ENCODE peak calls at places on chromosomes 13 and 19, in ten cellular contexts. One of them, this sample, is unnamed.

GRCh38 chr19:54420383-54421168 is 5.3 kb downstream of the TTYH1 start:
- ATAC-seq in right cardiac atrium: peak
- ATAC-seq in naive B cell: no peak
- ATAC-seq in activated CD8-positive, alpha-beta memory T cell treated with anti-CD3 and anti-CD28 coated beads, Interleukin-2, amount 10 ng/mL, durations not matched to agents 7 days and 5 days: no peak
- ATAC-seq in K562: no peak
- ATAC-seq in sciatic nerve: peak
- ATAC-seq in left lung: peak
- ATAC-seq in activated naive CD8-positive, alpha-beta T cell treated with anti-CD3 and anti-CD28 coated beads, Interleukin-2, amount 10 ng/mL, durations not matched to agents 7 days and 5 days: no peak
- ATAC-seq in effector memory CD8-positive, alpha-beta T cell: no peak
- ATAC-seq in HCT116: peak
- ATAC-seq in this sample: no peak

GRCh38 chr13:30355405-30355741 is 48.0 kb upstream of the KATNAL1 start:
- ATAC-seq in right cardiac atrium: peak
- ATAC-seq in naive B cell: peak
- ATAC-seq in activated CD8-positive, alpha-beta memory T cell treated with anti-CD3 and anti-CD28 coated beads, Interleukin-2, amount 10 ng/mL, durations not matched to agents 7 days and 5 days: peak
- ATAC-seq in K562: peak
- ATAC-seq in sciatic nerve: peak
- ATAC-seq in left lung: peak
- ATAC-seq in activated naive CD8-positive, alpha-beta T cell treated with anti-CD3 and anti-CD28 coated beads, Interleukin-2, amount 10 ng/mL, durations not matched to agents 7 days and 5 days: peak
- ATAC-seq in effector memory CD8-positive, alpha-beta T cell: peak
- ATAC-seq in HCT116: peak
- ATAC-seq in this sample: no peak

GRCh38 chr19:28619842-28620429 is 593.0 kb downstream of the UQCRFS1 start:
- ATAC-seq in right cardiac atrium: no peak
- ATAC-seq in naive B cell: no peak
- ATAC-seq in activated CD8-positive, alpha-beta memory T cell treated with anti-CD3 and anti-CD28 coated beads, Interleukin-2, amount 10 ng/mL, durations not matched to agents 7 days and 5 days: no peak
- ATAC-seq in K562: no peak
- ATAC-seq in sciatic nerve: no peak
- ATAC-seq in left lung: no peak
- ATAC-seq in activated naive CD8-positive, alpha-beta T cell treated with anti-CD3 and anti-CD28 coated beads, Interleukin-2, amount 10 ng/mL, durations not matched to agents 7 days and 5 days: no peak
- ATAC-seq in effector memory CD8-positive, alpha-beta T cell: no peak
- ATAC-seq in HCT116: no peak
- ATAC-seq in this sample: no peak

GRCh38 chr19:14072535-14073231 is at the start of gene MISP3:
- ATAC-seq in right cardiac atrium: peak
- ATAC-seq in naive B cell: peak
- ATAC-seq in activated CD8-positive, alpha-beta memory T cell treated with anti-CD3 and anti-CD28 coated beads, Interleukin-2, amount 10 ng/mL, durations not matched to agents 7 days and 5 days: peak
- ATAC-seq in K562: peak
- ATAC-seq in sciatic nerve: peak
- ATAC-seq in left lung: peak
- ATAC-seq in activated naive CD8-positive, alpha-beta T cell treated with anti-CD3 and anti-CD28 coated beads, Interleukin-2, amount 10 ng/mL, durations not matched to agents 7 days and 5 days: peak
- ATAC-seq in effector memory CD8-positive, alpha-beta T cell: no peak
- ATAC-seq in HCT116: peak
- ATAC-seq in this sample: peak

GRCh38 chr19:14530005-14530348 is 583 bp downstream of the TECR start:
- ATAC-seq in right cardiac atrium: no peak
- ATAC-seq in naive B cell: no peak
- ATAC-seq in activated CD8-positive, alpha-beta memory T cell treated with anti-CD3 and anti-CD28 coated beads, Interleukin-2, amount 10 ng/mL, durations not matched to agents 7 days and 5 days: no peak
- ATAC-seq in K562: no peak
- ATAC-seq in sciatic nerve: peak
- ATAC-seq in left lung: peak
- ATAC-seq in activated naive CD8-positive, alpha-beta T cell treated with anti-CD3 and anti-CD28 coated beads, Interleukin-2, amount 10 ng/mL, durations not matched to agents 7 days and 5 days: no peak
- ATAC-seq in effector memory CD8-positive, alpha-beta T cell: no peak
- ATAC-seq in HCT116: peak
- ATAC-seq in this sample: no peak

GRCh38 chr13:32391101-32391620 is 36.8 kb downstream of the N4BP2L1 start:
- ATAC-seq in right cardiac atrium: no peak
- ATAC-seq in naive B cell: no peak
- ATAC-seq in activated CD8-positive, alpha-beta memory T cell treated with anti-CD3 and anti-CD28 coated beads, Interleukin-2, amount 10 ng/mL, durations not matched to agents 7 days and 5 days: no peak
- ATAC-seq in K562: no peak
- ATAC-seq in sciatic nerve: no peak
- ATAC-seq in left lung: peak
- ATAC-seq in activated naive CD8-positive, alpha-beta T cell treated with anti-CD3 and anti-CD28 coated beads, Interleukin-2, amount 10 ng/mL, durations not matched to agents 7 days and 5 days: no peak
- ATAC-seq in effector memory CD8-positive, alpha-beta T cell: no peak
- ATAC-seq in HCT116: no peak
- ATAC-seq in this sample: no peak

GRCh38 chr13:29936051-29936813 is 85.8 kb upstream of the UBL3 start:
- ATAC-seq in right cardiac atrium: no peak
- ATAC-seq in naive B cell: peak
- ATAC-seq in activated CD8-positive, alpha-beta memory T cell treated with anti-CD3 and anti-CD28 coated beads, Interleukin-2, amount 10 ng/mL, durations not matched to agents 7 days and 5 days: peak
- ATAC-seq in K562: no peak
- ATAC-seq in sciatic nerve: peak
- ATAC-seq in left lung: peak
- ATAC-seq in activated naive CD8-positive, alpha-beta T cell treated with anti-CD3 and anti-CD28 coated beads, Interleukin-2, amount 10 ng/mL, durations not matched to agents 7 days and 5 days: peak
- ATAC-seq in effector memory CD8-positive, alpha-beta T cell: no peak
- ATAC-seq in HCT116: no peak
- ATAC-seq in this sample: no peak

GRCh38 chr19:18660051-18660910 is 23.2 kb upstream of the CRTC1 start:
- ATAC-seq in right cardiac atrium: peak
- ATAC-seq in naive B cell: no peak
- ATAC-seq in activated CD8-positive, alpha-beta memory T cell treated with anti-CD3 and anti-CD28 coated beads, Interleukin-2, amount 10 ng/mL, durations not matched to agents 7 days and 5 days: no peak
- ATAC-seq in K562: peak
- ATAC-seq in sciatic nerve: peak
- ATAC-seq in left lung: peak
- ATAC-seq in activated naive CD8-positive, alpha-beta T cell treated with anti-CD3 and anti-CD28 coated beads, Interleukin-2, amount 10 ng/mL, durations not matched to agents 7 days and 5 days: no peak
- ATAC-seq in effector memory CD8-positive, alpha-beta T cell: no peak
- ATAC-seq in HCT116: peak
- ATAC-seq in this sample: no peak

GRCh38 chr13:45396548-45397095 is 21.6 kb downstream of the SLC25A30 start:
- ATAC-seq in right cardiac atrium: peak
- ATAC-seq in naive B cell: no peak
- ATAC-seq in activated CD8-positive, alpha-beta memory T cell treated with anti-CD3 and anti-CD28 coated beads, Interleukin-2, amount 10 ng/mL, durations not matched to agents 7 days and 5 days: no peak
- ATAC-seq in K562: no peak
- ATAC-seq in sciatic nerve: no peak
- ATAC-seq in left lung: no peak
- ATAC-seq in activated naive CD8-positive, alpha-beta T cell treated with anti-CD3 and anti-CD28 coated beads, Interleukin-2, amount 10 ng/mL, durations not matched to agents 7 days and 5 days: no peak
- ATAC-seq in effector memory CD8-positive, alpha-beta T cell: no peak
- ATAC-seq in HCT116: no peak
- ATAC-seq in this sample: no peak

GRCh38 chr13:98044301-98044700 is 90.8 kb downstream of the IPO5 start:
- ATAC-seq in right cardiac atrium: no peak
- ATAC-seq in naive B cell: no peak
- ATAC-seq in activated CD8-positive, alpha-beta memory T cell treated with anti-CD3 and anti-CD28 coated beads, Interleukin-2, amount 10 ng/mL, durations not matched to agents 7 days and 5 days: no peak
- ATAC-seq in K562: no peak
- ATAC-seq in sciatic nerve: no peak
- ATAC-seq in left lung: no peak
- ATAC-seq in activated naive CD8-positive, alpha-beta T cell treated with anti-CD3 and anti-CD28 coated beads, Interleukin-2, amount 10 ng/mL, durations not matched to agents 7 days and 5 days: no peak
- ATAC-seq in effector memory CD8-positive, alpha-beta T cell: no peak
- ATAC-seq in HCT116: no peak
- ATAC-seq in this sample: no peak

GRCh38 chr19:14442904-14443631 is 10.0 kb downstream of the PKN1 start:
- ATAC-seq in right cardiac atrium: no peak
- ATAC-seq in naive B cell: no peak
- ATAC-seq in activated CD8-positive, alpha-beta memory T cell treated with anti-CD3 and anti-CD28 coated beads, Interleukin-2, amount 10 ng/mL, durations not matched to agents 7 days and 5 days: no peak
- ATAC-seq in K562: no peak
- ATAC-seq in sciatic nerve: no peak
- ATAC-seq in left lung: no peak
- ATAC-seq in activated naive CD8-positive, alpha-beta T cell treated with anti-CD3 and anti-CD28 coated beads, Interleukin-2, amount 10 ng/mL, durations not matched to agents 7 days and 5 days: no peak
- ATAC-seq in effector memory CD8-positive, alpha-beta T cell: no peak
- ATAC-seq in HCT116: no peak
- ATAC-seq in this sample: no peak

GRCh38 chr13:99285432-99286182 is 21.6 kb downstream of the GPR183 start:
- ATAC-seq in right cardiac atrium: peak
- ATAC-seq in naive B cell: no peak
- ATAC-seq in activated CD8-positive, alpha-beta memory T cell treated with anti-CD3 and anti-CD28 coated beads, Interleukin-2, amount 10 ng/mL, durations not matched to agents 7 days and 5 days: no peak
- ATAC-seq in K562: no peak
- ATAC-seq in sciatic nerve: peak
- ATAC-seq in left lung: no peak
- ATAC-seq in activated naive CD8-positive, alpha-beta T cell treated with anti-CD3 and anti-CD28 coated beads, Interleukin-2, amount 10 ng/mL, durations not matched to agents 7 days and 5 days: no peak
- ATAC-seq in effector memory CD8-positive, alpha-beta T cell: no peak
- ATAC-seq in HCT116: no peak
- ATAC-seq in this sample: no peak

GRCh38 chr13:48746816-48747215 is 93.1 kb downstream of the CYSLTR2 start:
- ATAC-seq in right cardiac atrium: peak
- ATAC-seq in naive B cell: no peak
- ATAC-seq in activated CD8-positive, alpha-beta memory T cell treated with anti-CD3 and anti-CD28 coated beads, Interleukin-2, amount 10 ng/mL, durations not matched to agents 7 days and 5 days: no peak
- ATAC-seq in K562: no peak
- ATAC-seq in sciatic nerve: no peak
- ATAC-seq in left lung: no peak
- ATAC-seq in activated naive CD8-positive, alpha-beta T cell treated with anti-CD3 and anti-CD28 coated beads, Interleukin-2, amount 10 ng/mL, durations not matched to agents 7 days and 5 days: no peak
- ATAC-seq in effector memory CD8-positive, alpha-beta T cell: no peak
- ATAC-seq in HCT116: no peak
- ATAC-seq in this sample: no peak

GRCh38 chr13:99374169-99374991 is 67.2 kb upstream of the GPR183 start:
- ATAC-seq in right cardiac atrium: no peak
- ATAC-seq in naive B cell: peak
- ATAC-seq in activated CD8-positive, alpha-beta memory T cell treated with anti-CD3 and anti-CD28 coated beads, Interleukin-2, amount 10 ng/mL, durations not matched to agents 7 days and 5 days: no peak
- ATAC-seq in K562: no peak
- ATAC-seq in sciatic nerve: no peak
- ATAC-seq in left lung: no peak
- ATAC-seq in activated naive CD8-positive, alpha-beta T cell treated with anti-CD3 and anti-CD28 coated beads, Interleukin-2, amount 10 ng/mL, durations not matched to agents 7 days and 5 days: no peak
- ATAC-seq in effector memory CD8-positive, alpha-beta T cell: no peak
- ATAC-seq in HCT116: no peak
- ATAC-seq in this sample: no peak

GRCh38 chr13:113862191-113862765 is 1.6 kb downstream of the GAS6 start:
- ATAC-seq in right cardiac atrium: peak
- ATAC-seq in naive B cell: no peak
- ATAC-seq in activated CD8-positive, alpha-beta memory T cell treated with anti-CD3 and anti-CD28 coated beads, Interleukin-2, amount 10 ng/mL, durations not matched to agents 7 days and 5 days: no peak
- ATAC-seq in K562: no peak
- ATAC-seq in sciatic nerve: peak
- ATAC-seq in left lung: no peak
- ATAC-seq in activated naive CD8-positive, alpha-beta T cell treated with anti-CD3 and anti-CD28 coated beads, Interleukin-2, amount 10 ng/mL, durations not matched to agents 7 days and 5 days: no peak
- ATAC-seq in effector memory CD8-positive, alpha-beta T cell: no peak
- ATAC-seq in HCT116: peak
- ATAC-seq in this sample: no peak

GRCh38 chr13:71017607-71018006 is 849.4 kb downstream of the DACH1 start:
- ATAC-seq in right cardiac atrium: no peak
- ATAC-seq in naive B cell: no peak
- ATAC-seq in activated CD8-positive, alpha-beta memory T cell treated with anti-CD3 and anti-CD28 coated beads, Interleukin-2, amount 10 ng/mL, durations not matched to agents 7 days and 5 days: no peak
- ATAC-seq in K562: no peak
- ATAC-seq in sciatic nerve: no peak
- ATAC-seq in left lung: no peak
- ATAC-seq in activated naive CD8-positive, alpha-beta T cell treated with anti-CD3 and anti-CD28 coated beads, Interleukin-2, amount 10 ng/mL, durations not matched to agents 7 days and 5 days: no peak
- ATAC-seq in effector memory CD8-positive, alpha-beta T cell: no peak
- ATAC-seq in HCT116: no peak
- ATAC-seq in this sample: no peak

GRCh38 chr19:15448014-15448777 is 1.6 kb downstream of the WIZ start:
- ATAC-seq in right cardiac atrium: no peak
- ATAC-seq in naive B cell: no peak
- ATAC-seq in activated CD8-positive, alpha-beta memory T cell treated with anti-CD3 and anti-CD28 coated beads, Interleukin-2, amount 10 ng/mL, durations not matched to agents 7 days and 5 days: no peak
- ATAC-seq in K562: no peak
- ATAC-seq in sciatic nerve: no peak
- ATAC-seq in left lung: no peak
- ATAC-seq in activated naive CD8-positive, alpha-beta T cell treated with anti-CD3 and anti-CD28 coated beads, Interleukin-2, amount 10 ng/mL, durations not matched to agents 7 days and 5 days: no peak
- ATAC-seq in effector memory CD8-positive, alpha-beta T cell: no peak
- ATAC-seq in HCT116: no peak
- ATAC-seq in this sample: no peak

GRCh38 chr19:47158879-47159509 is 28.4 kb downstream of the SAE1 start:
- ATAC-seq in right cardiac atrium: no peak
- ATAC-seq in naive B cell: no peak
- ATAC-seq in activated CD8-positive, alpha-beta memory T cell treated with anti-CD3 and anti-CD28 coated beads, Interleukin-2, amount 10 ng/mL, durations not matched to agents 7 days and 5 days: peak
- ATAC-seq in K562: no peak
- ATAC-seq in sciatic nerve: no peak
- ATAC-seq in left lung: peak
- ATAC-seq in activated naive CD8-positive, alpha-beta T cell treated with anti-CD3 and anti-CD28 coated beads, Interleukin-2, amount 10 ng/mL, durations not matched to agents 7 days and 5 days: peak
- ATAC-seq in effector memory CD8-positive, alpha-beta T cell: peak
- ATAC-seq in HCT116: no peak
- ATAC-seq in this sample: peak

GRCh38 chr19:14310055-14310454 is 71.2 kb upstream of the ADGRE5 start:
- ATAC-seq in right cardiac atrium: no peak
- ATAC-seq in naive B cell: peak
- ATAC-seq in activated CD8-positive, alpha-beta memory T cell treated with anti-CD3 and anti-CD28 coated beads, Interleukin-2, amount 10 ng/mL, durations not matched to agents 7 days and 5 days: no peak
- ATAC-seq in K562: no peak
- ATAC-seq in sciatic nerve: no peak
- ATAC-seq in left lung: no peak
- ATAC-seq in activated naive CD8-positive, alpha-beta T cell treated with anti-CD3 and anti-CD28 coated beads, Interleukin-2, amount 10 ng/mL, durations not matched to agents 7 days and 5 days: no peak
- ATAC-seq in effector memory CD8-positive, alpha-beta T cell: peak
- ATAC-seq in HCT116: no peak
- ATAC-seq in this sample: no peak

GRCh38 chr19:4097501-4097900 is 26.4 kb downstream of the MAP2K2 start:
- ATAC-seq in right cardiac atrium: peak
- ATAC-seq in naive B cell: no peak
- ATAC-seq in activated CD8-positive, alpha-beta memory T cell treated with anti-CD3 and anti-CD28 coated beads, Interleukin-2, amount 10 ng/mL, durations not matched to agents 7 days and 5 days: no peak
- ATAC-seq in K562: no peak
- ATAC-seq in sciatic nerve: peak
- ATAC-seq in left lung: no peak
- ATAC-seq in activated naive CD8-positive, alpha-beta T cell treated with anti-CD3 and anti-CD28 coated beads, Interleukin-2, amount 10 ng/mL, durations not matched to agents 7 days and 5 days: no peak
- ATAC-seq in effector memory CD8-positive, alpha-beta T cell: no peak
- ATAC-seq in HCT116: no peak
- ATAC-seq in this sample: no peak

GRCh38 chr19:17348700-17349099 is 11.3 kb downstream of the GTPBP3 start:
- ATAC-seq in right cardiac atrium: peak
- ATAC-seq in naive B cell: no peak
- ATAC-seq in activated CD8-positive, alpha-beta memory T cell treated with anti-CD3 and anti-CD28 coated beads, Interleukin-2, amount 10 ng/mL, durations not matched to agents 7 days and 5 days: no peak
- ATAC-seq in K562: no peak
- ATAC-seq in sciatic nerve: peak
- ATAC-seq in left lung: peak
- ATAC-seq in activated naive CD8-positive, alpha-beta T cell treated with anti-CD3 and anti-CD28 coated beads, Interleukin-2, amount 10 ng/mL, durations not matched to agents 7 days and 5 days: no peak
- ATAC-seq in effector memory CD8-positive, alpha-beta T cell: no peak
- ATAC-seq in HCT116: peak
- ATAC-seq in this sample: no peak

GRCh38 chr13:49739498-49740187 is 48.4 kb upstream of the EBPL start:
- ATAC-seq in right cardiac atrium: no peak
- ATAC-seq in naive B cell: no peak
- ATAC-seq in activated CD8-positive, alpha-beta memory T cell treated with anti-CD3 and anti-CD28 coated beads, Interleukin-2, amount 10 ng/mL, durations not matched to agents 7 days and 5 days: no peak
- ATAC-seq in K562: no peak
- ATAC-seq in sciatic nerve: no peak
- ATAC-seq in left lung: no peak
- ATAC-seq in activated naive CD8-positive, alpha-beta T cell treated with anti-CD3 and anti-CD28 coated beads, Interleukin-2, amount 10 ng/mL, durations not matched to agents 7 days and 5 days: no peak
- ATAC-seq in effector memory CD8-positive, alpha-beta T cell: no peak
- ATAC-seq in HCT116: no peak
- ATAC-seq in this sample: no peak

GRCh38 chr13:103757361-103757760 is 691.1 kb upstream of the SLC10A2 start:
- ATAC-seq in right cardiac atrium: no peak
- ATAC-seq in naive B cell: no peak
- ATAC-seq in activated CD8-positive, alpha-beta memory T cell treated with anti-CD3 and anti-CD28 coated beads, Interleukin-2, amount 10 ng/mL, durations not matched to agents 7 days and 5 days: no peak
- ATAC-seq in K562: no peak
- ATAC-seq in sciatic nerve: no peak
- ATAC-seq in left lung: no peak
- ATAC-seq in activated naive CD8-positive, alpha-beta T cell treated with anti-CD3 and anti-CD28 coated beads, Interleukin-2, amount 10 ng/mL, durations not matched to agents 7 days and 5 days: no peak
- ATAC-seq in effector memory CD8-positive, alpha-beta T cell: no peak
- ATAC-seq in HCT116: no peak
- ATAC-seq in this sample: no peak

GRCh38 chr19:40492274-40492673 is 25.5 kb downstream of the SPTBN4 start:
- ATAC-seq in right cardiac atrium: no peak
- ATAC-seq in naive B cell: no peak
- ATAC-seq in activated CD8-positive, alpha-beta memory T cell treated with anti-CD3 and anti-CD28 coated beads, Interleukin-2, amount 10 ng/mL, durations not matched to agents 7 days and 5 days: no peak
- ATAC-seq in K562: no peak
- ATAC-seq in sciatic nerve: no peak
- ATAC-seq in left lung: no peak
- ATAC-seq in activated naive CD8-positive, alpha-beta T cell treated with anti-CD3 and anti-CD28 coated beads, Interleukin-2, amount 10 ng/mL, durations not matched to agents 7 days and 5 days: no peak
- ATAC-seq in effector memory CD8-positive, alpha-beta T cell: no peak
- ATAC-seq in HCT116: no peak
- ATAC-seq in this sample: no peak

GRCh38 chr13:50730496-50731171 is 112.9 kb downstream of the DLEU7 start:
- ATAC-seq in right cardiac atrium: no peak
- ATAC-seq in naive B cell: no peak
- ATAC-seq in activated CD8-positive, alpha-beta memory T cell treated with anti-CD3 and anti-CD28 coated beads, Interleukin-2, amount 10 ng/mL, durations not matched to agents 7 days and 5 days: no peak
- ATAC-seq in K562: no peak
- ATAC-seq in sciatic nerve: no peak
- ATAC-seq in left lung: no peak
- ATAC-seq in activated naive CD8-positive, alpha-beta T cell treated with anti-CD3 and anti-CD28 coated beads, Interleukin-2, amount 10 ng/mL, durations not matched to agents 7 days and 5 days: no peak
- ATAC-seq in effector memory CD8-positive, alpha-beta T cell: no peak
- ATAC-seq in HCT116: no peak
- ATAC-seq in this sample: no peak

GRCh38 chr19:46913198-46913851 is 52.5 kb downstream of the ARHGAP35 start:
- ATAC-seq in right cardiac atrium: peak
- ATAC-seq in naive B cell: no peak
- ATAC-seq in activated CD8-positive, alpha-beta memory T cell treated with anti-CD3 and anti-CD28 coated beads, Interleukin-2, amount 10 ng/mL, durations not matched to agents 7 days and 5 days: no peak
- ATAC-seq in K562: peak
- ATAC-seq in sciatic nerve: no peak
- ATAC-seq in left lung: peak
- ATAC-seq in activated naive CD8-positive, alpha-beta T cell treated with anti-CD3 and anti-CD28 coated beads, Interleukin-2, amount 10 ng/mL, durations not matched to agents 7 days and 5 days: no peak
- ATAC-seq in effector memory CD8-positive, alpha-beta T cell: no peak
- ATAC-seq in HCT116: no peak
- ATAC-seq in this sample: no peak

GRCh38 chr13:67137044-67137735 is 92.9 kb downstream of the PCDH9 start:
- ATAC-seq in right cardiac atrium: no peak
- ATAC-seq in naive B cell: no peak
- ATAC-seq in activated CD8-positive, alpha-beta memory T cell treated with anti-CD3 and anti-CD28 coated beads, Interleukin-2, amount 10 ng/mL, durations not matched to agents 7 days and 5 days: no peak
- ATAC-seq in K562: no peak
- ATAC-seq in sciatic nerve: no peak
- ATAC-seq in left lung: no peak
- ATAC-seq in activated naive CD8-positive, alpha-beta T cell treated with anti-CD3 and anti-CD28 coated beads, Interleukin-2, amount 10 ng/mL, durations not matched to agents 7 days and 5 days: no peak
- ATAC-seq in effector memory CD8-positive, alpha-beta T cell: no peak
- ATAC-seq in HCT116: no peak
- ATAC-seq in this sample: no peak

GRCh38 chr13:62320129-62320724 is 904.6 kb upstream of the PCDH20 start:
- ATAC-seq in right cardiac atrium: no peak
- ATAC-seq in naive B cell: no peak
- ATAC-seq in activated CD8-positive, alpha-beta memory T cell treated with anti-CD3 and anti-CD28 coated beads, Interleukin-2, amount 10 ng/mL, durations not matched to agents 7 days and 5 days: no peak
- ATAC-seq in K562: no peak
- ATAC-seq in sciatic nerve: no peak
- ATAC-seq in left lung: peak
- ATAC-seq in activated naive CD8-positive, alpha-beta T cell treated with anti-CD3 and anti-CD28 coated beads, Interleukin-2, amount 10 ng/mL, durations not matched to agents 7 days and 5 days: no peak
- ATAC-seq in effector memory CD8-positive, alpha-beta T cell: no peak
- ATAC-seq in HCT116: peak
- ATAC-seq in this sample: no peak